ENCODE peak calls at places on chromosomes 1 and 21, in six cellular contexts. Q is A549, O is endothelial cell of umbilical vein, H is HepG2, Y is K562, B is GM12878. V is an unnamed sample.

GRCh38 chr1:23237516-23237915 is 20.2 kb upstream of the HTR1D start:
- DNase-seq in Q (no peak), O (no peak), H (no peak), Y (no peak), B (no peak), V (no peak)

GRCh38 chr1:180070286-180070685 is 84.4 kb upstream of the QSOX1 start:
- DNase-seq in Q (no peak), O (no peak), H (no peak), Y (no peak), B (no peak), V (no peak)

GRCh38 chr21:36349315-36349714 is 29.3 kb downstream of the MORC3 start:
- DNase-seq in Q (no peak), O (no peak), H (no peak), Y (no peak), B (no peak), V (no peak)

GRCh38 chr1:241235236-241235897 is 121.6 kb downstream of the RGS7 start:
- DNase-seq in Q (no peak), O (no peak), H (no peak), Y (no peak), B (no peak), V (no peak)

GRCh38 chr1:119093721-119094120 is 46.7 kb downstream of the WARS2 start:
- DNase-seq in Q (no peak), O (no peak), H (no peak), Y (no peak), B (no peak), V (no peak)

GRCh38 chr1:97869441-97869840 is 51.4 kb downstream of the DPYD start:
- DNase-seq in Q (no peak), O (no peak), H (no peak), Y (no peak), B (no peak), V (no peak)

GRCh38 chr1:243715285-243715684 is 134.8 kb downstream of the AKT3 start:
- DNase-seq in Q (no peak), O (no peak), H (no peak), Y (no peak), B (no peak), V (peak; percentile 30)

GRCh38 chr1:81699234-81699633 is 101.5 kb upstream of the ADGRL2 start:
- DNase-seq in Q (peak; percentile 44), O (no peak), H (no peak), Y (no peak), B (no peak), V (no peak)

DNA sequence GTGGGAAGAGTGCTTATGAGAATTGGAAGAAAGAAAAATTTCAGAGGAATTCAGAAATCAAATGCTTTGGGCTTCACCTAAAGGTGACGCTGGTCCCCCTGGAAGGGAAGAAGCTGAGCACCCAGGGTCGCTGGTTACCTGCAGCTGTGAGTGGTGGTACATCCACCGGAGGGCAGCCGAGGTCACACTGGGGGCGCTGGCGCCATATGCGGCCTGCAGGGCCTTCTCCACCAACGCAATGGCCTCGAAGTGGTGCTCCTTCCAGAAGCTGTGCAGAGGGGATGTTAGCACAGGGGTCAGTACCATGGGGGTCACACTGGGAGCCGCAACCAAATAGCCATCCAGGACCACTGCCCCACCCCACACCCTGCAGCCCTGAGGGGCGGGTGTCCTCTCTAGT is 6.1 kb downstream of the AKR7A2 start:
- DNase-seq in Q (no peak), O (no peak), H (no peak), Y (no peak), B (no peak), V (no peak)
- TF ChIP-seq MYC in Q (no peak), O (no peak), H (no peak), Y (no peak), B (no peak), V (no peak)

GRCh38 chr21:44024895-44025353 is 12.8 kb downstream of the TRAPPC10 start:
- DNase-seq in Q (no peak), O (peak; percentile 53), H (no peak), Y (peak; percentile 60), B (no peak), V (peak; percentile 76)
- TF ChIP-seq MAX in Q (no peak), O (no peak), H (no peak), Y (no peak), B (no peak), V (no peak)

GRCh38 chr21:44377201-44377921 is 23.9 kb downstream of the TRPM2 start:
- DNase-seq in Q (no peak), O (no peak), H (no peak), Y (no peak), B (no peak), V (peak; percentile 50)
- TF ChIP-seq MYC in Q (no peak), O (no peak), H (no peak), Y (no peak), B (no peak), V (no peak)

DNA sequence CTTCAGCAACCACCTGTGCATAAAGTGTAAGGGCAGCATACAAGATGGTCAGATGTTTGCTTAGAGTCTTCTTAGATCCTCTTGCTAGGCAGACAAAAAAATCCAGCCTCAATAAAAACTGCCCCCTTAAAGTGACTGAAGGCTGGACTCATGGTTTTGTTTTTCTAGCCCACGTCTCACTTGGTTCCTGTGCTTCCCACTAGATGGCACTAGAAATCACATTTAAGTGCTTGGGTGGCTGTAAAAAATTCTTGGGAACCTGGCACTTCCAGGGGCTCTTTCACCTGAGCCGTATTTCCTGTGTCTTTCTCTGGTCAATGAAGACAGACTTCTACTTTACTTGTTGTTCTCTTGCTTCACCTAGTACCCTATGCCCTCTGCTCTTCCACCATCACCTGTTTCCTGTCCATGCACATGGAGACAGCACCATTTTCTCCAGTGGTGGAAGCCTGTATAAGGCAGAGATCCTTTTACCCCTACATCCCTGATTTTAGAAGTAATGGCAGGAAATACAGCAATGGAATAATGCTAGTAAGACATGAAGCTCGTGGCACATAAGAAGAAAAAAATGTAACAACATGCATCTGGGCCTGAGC is 20.0 kb downstream of the METTL13 start:
- DNase-seq in Q (peak; percentile 50), O (peak; percentile 51), H (peak; percentile 37), Y (peak; percentile 61), B (no peak), V (peak; percentile 44)
- TF ChIP-seq MAX in Q (no peak), O (no peak), H (no peak), Y (no peak), B (no peak), V (no peak)

DNA sequence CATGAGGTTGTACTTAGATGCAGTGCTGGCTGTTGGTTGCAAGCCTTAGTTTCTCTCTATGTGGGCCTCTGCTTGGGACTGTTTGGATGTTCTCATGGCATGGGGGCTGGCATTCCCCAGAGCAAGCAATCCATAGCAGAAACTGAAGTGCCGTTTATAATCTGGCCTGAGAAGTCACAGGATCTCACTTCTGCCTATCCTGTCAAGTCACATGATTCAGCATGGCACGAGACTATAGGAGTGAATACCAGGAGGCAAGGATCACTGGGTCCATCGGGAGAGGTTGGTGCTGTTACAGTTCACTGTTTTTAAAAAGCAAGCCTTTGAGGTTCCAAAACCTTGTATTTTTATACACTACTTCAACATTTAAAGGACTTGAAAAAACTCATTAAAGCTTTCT is 16.7 kb downstream of the COLGALT2 start:
- DNase-seq in Q (no peak), O (no peak), H (no peak), Y (no peak), B (no peak), V (no peak)
- TF ChIP-seq MYC in Q (no peak), O (no peak), H (no peak), Y (no peak), B (no peak), V (no peak)

DNA sequence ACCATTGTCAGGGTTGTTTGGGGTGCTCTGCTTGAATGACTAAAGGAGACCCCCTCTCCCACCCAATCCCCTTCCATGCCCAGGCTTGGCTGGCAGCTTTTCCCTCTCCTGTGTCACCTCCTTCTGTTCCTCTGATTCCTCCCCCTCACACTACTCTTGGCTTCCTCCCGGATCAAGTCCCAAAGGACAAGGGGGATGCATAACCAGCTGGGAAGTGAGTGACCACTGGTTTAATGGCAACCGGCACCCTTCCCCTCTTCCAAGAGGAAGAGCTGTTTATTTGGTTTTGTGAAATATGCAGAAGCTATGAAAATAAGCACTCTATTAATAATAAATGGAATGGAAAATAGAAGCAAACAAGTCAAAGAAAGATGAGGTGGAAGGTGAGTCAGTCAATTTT is 322.6 kb downstream of the SIPA1L2 start:
- DNase-seq in Q (no peak), O (peak; percentile 29), H (no peak), Y (no peak), B (no peak), V (no peak)
- TF ChIP-seq MAX in Q (no peak), O (no peak), H (no peak), Y (no peak), B (no peak), V (no peak)

GRCh38 chr1:201791775-201792166 is 37.2 kb upstream of the IPO9 start:
- DNase-seq in Q (no peak), O (peak; percentile 88), H (no peak), Y (no peak), B (no peak), V (no peak)

GRCh38 chr1:201791051-201791774 is 37.7 kb upstream of the IPO9 start:
- DNase-seq in Q (no peak), O (peak; percentile 84), H (no peak), Y (no peak), B (no peak), V (no peak)

GRCh38 chr1:201788296-201788695 is 40.7 kb upstream of the IPO9 start:
- DNase-seq in Q (no peak), O (no peak), H (no peak), Y (no peak), B (no peak), V (no peak)

GRCh38 chr1:201789245-201789644 is 39.7 kb upstream of the IPO9 start:
- DNase-seq in Q (no peak), O (no peak), H (no peak), Y (no peak), B (no peak), V (no peak)

GRCh38 chr1:201790261-201790660 is 38.7 kb upstream of the IPO9 start:
- DNase-seq in Q (no peak), O (peak; percentile 83), H (no peak), Y (no peak), B (no peak), V (no peak)
- TF ChIP-seq MYC in Q (no peak), O (no peak), H (no peak), Y (no peak), B (no peak), V (no peak)

GRCh38 chr1:182888736-182889531 is 49.8 kb downstream of the DHX9 start:
- DNase-seq in Q (no peak), O (no peak), H (no peak), Y (peak; percentile 19), B (no peak), V (peak; percentile 21)
- TF ChIP-seq MAX in Q (no peak), O (no peak), H (no peak), Y (no peak), B (no peak), V (no peak)

GRCh38 chr1:198848649-198849048 is 209.8 kb downstream of the PTPRC start:
- DNase-seq in Q (no peak), O (no peak), H (no peak), Y (no peak), B (no peak), V (no peak)

GRCh38 chr1:198842686-198843085 is 203.8 kb downstream of the PTPRC start:
- DNase-seq in Q (no peak), O (no peak), H (no peak), Y (no peak), B (no peak), V (no peak)

GRCh38 chr1:198848206-198848605 is 209.4 kb downstream of the PTPRC start:
- DNase-seq in Q (no peak), O (no peak), H (no peak), Y (no peak), B (no peak), V (no peak)

GRCh38 chr1:198846506-198847010 is 207.7 kb downstream of the PTPRC start:
- DNase-seq in Q (no peak), O (no peak), H (no peak), Y (no peak), B (no peak), V (no peak)

GRCh38 chr1:198845851-198846250 is 207.0 kb downstream of the PTPRC start:
- DNase-seq in Q (no peak), O (no peak), H (no peak), Y (no peak), B (no peak), V (no peak)
- TF ChIP-seq MYC in Q (no peak), O (no peak), H (no peak), Y (no peak), B (no peak), V (no peak)